ENCODE peak calls at places on chromosomes 1 and 21, in four cellular contexts. U is H9, H is IMR-90, C is H1. W is an unnamed sample.

GRCh38 chr1:99788896-99789295 is 22.5 kb upstream of the FRRS1 start:
- DNase-seq in U (no peak), H (no peak), C (no peak), W (peak)

GRCh38 chr1:167273027-167273800 is 52.5 kb downstream of the POU2F1 start:
- DNase-seq in U (no peak), H (peak), C (no peak), W (no peak)

GRCh38 chr1:85048296-85049064 is at the start of gene MCOLN3:
- DNase-seq in U (peak), H (no peak), C (peak), W (peak)

GRCh38 chr1:211910136-211910884 is 79.7 kb upstream of the LPGAT1 start:
- DNase-seq in U (no peak), H (no peak), C (no peak), W (no peak)

GRCh38 chr1:62439652-62440371 is 3.0 kb downstream of the USP1 start:
- DNase-seq in U (no peak), H (peak), C (no peak), W (no peak)

GRCh38 chr1:30743584-30744059 is 14.0 kb downstream of the LAPTM5 start:
- DNase-seq in U (no peak), H (no peak), C (no peak), W (no peak)

GRCh38 chr21:46393451-46393940 is 65.2 kb upstream of the DIP2A start:
- DNase-seq in U (no peak), H (no peak), C (no peak), W (no peak)

GRCh38 chr1:14712136-14712535 is 113.7 kb downstream of the KAZN start:
- DNase-seq in U (no peak), H (no peak), C (no peak), W (no peak)

GRCh38 chr1:195804547-195804946 is 803.7 kb downstream of the KCNT2 start:
- DNase-seq in U (no peak), H (no peak), C (no peak), W (no peak)

GRCh38 chr1:47592296-47592975 is 154.6 kb downstream of the FOXD2 start:
- DNase-seq in U (no peak), H (no peak), C (no peak), W (no peak)

GRCh38 chr1:194295690-194296089 is 1109.3 kb upstream of the B3GALT2 start:
- DNase-seq in U (no peak), H (peak), C (no peak), W (peak)

GRCh38 chr1:44571712-44572571 is 102.3 kb downstream of the TMEM53 start:
- DNase-seq in U (no peak), H (no peak), C (no peak), W (no peak)

GRCh38 chr1:1019122-1019999 is 559 bp upstream of the AGRN start:
- DNase-seq in U (peak), H (peak), C (peak), W (peak)

DNA sequence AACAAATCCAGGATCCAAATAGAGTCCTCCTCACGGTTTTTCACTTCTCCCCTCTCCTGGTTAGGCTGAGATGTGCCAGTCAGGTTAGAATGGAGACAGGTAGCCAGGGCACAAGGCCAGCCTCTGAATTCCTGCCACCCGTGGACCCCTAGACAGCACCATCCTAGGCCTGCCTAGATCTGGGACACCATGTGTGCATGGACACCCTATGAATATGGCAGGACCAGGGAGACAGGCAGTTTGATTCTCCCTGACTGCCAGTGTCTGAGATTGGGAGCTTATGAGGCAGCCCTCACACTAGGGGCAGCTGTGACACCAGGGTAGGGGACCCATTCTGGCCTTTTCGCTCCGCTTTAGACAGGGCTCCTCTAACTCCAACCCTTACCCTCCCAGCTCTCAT is 7.5 kb downstream of the AVPR1B start:
- DNase-seq in U (no peak), H (no peak), C (peak), W (no peak)
- H2BK120ac ChIP-seq in U (no peak), H (no peak), C (no peak), W (no peak)

DNA sequence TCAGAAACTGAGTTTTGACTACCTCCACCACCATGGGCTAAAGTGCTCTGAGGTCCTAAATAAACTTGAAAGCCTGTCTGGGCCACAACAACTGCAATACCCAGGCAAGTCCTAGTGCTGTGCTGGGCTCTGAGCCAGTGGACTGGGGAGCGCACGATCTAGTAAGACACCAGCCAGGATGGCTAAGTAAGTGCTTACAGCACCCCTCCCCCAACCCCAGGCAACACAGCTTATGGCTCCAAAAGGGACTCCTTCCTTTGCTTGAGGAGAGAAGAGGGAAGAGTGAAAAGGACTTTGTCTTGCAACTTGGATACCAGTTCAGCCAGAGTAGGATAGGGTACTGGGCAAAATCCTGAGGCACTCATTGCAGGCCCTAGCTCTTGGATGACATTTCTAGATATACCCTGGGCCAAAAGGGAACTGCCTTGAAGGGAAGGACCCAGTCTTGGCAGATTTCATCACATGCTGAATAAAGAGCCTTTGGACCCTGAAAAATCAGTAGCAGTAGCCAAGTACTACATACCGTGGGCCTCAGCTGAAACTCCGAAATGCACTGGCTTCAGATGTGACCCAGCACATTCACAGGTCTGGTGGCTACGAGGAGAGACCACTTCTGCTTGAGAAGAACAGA is 1.6 kb downstream of the C1orf105 start:
- DNase-seq in U (no peak), H (no peak), C (no peak), W (no peak)
- H3K56ac ChIP-seq in U (no peak), H (no peak), C (no peak), W (no peak)

GRCh38 chr21:14846619-14847018 is 218.2 kb downstream of the NRIP1 start:
- DNase-seq in U (no peak), H (no peak), C (no peak), W (no peak)

GRCh38 chr21:14843991-14844390 is 220.8 kb downstream of the NRIP1 start:
- DNase-seq in U (no peak), H (peak), C (no peak), W (no peak)

GRCh38 chr21:14841511-14842472 is 223.0 kb downstream of the NRIP1 start:
- DNase-seq in U (no peak), H (no peak), C (no peak), W (no peak)

GRCh38 chr21:14838400-14838799 is 226.4 kb downstream of the NRIP1 start:
- DNase-seq in U (no peak), H (peak), C (no peak), W (no peak)

DNA sequence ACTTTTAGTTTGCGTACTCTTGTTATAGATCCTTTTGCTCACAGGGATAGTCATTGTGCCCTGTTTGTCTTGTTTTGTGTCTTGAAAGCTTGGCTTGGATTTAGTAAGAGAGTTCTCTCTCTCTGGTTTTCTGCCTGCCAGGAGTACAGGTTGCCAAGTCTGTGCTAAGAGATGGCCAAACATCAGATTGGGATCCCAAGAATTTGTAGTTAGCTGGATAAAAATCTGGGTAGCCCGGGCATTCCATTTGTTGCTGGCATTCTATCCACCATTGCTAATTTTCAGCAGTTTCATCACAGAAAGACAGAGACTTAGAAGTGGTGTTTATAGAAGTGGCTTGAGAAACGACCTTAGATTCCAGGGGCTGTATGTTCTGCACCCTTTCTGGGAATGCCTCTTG is 222.2 kb downstream of the NRIP1 start:
- DNase-seq in U (no peak), H (no peak), C (no peak), W (no peak)
- H4K5ac ChIP-seq in U (no peak), H (no peak), C (no peak), W (no peak)

DNA sequence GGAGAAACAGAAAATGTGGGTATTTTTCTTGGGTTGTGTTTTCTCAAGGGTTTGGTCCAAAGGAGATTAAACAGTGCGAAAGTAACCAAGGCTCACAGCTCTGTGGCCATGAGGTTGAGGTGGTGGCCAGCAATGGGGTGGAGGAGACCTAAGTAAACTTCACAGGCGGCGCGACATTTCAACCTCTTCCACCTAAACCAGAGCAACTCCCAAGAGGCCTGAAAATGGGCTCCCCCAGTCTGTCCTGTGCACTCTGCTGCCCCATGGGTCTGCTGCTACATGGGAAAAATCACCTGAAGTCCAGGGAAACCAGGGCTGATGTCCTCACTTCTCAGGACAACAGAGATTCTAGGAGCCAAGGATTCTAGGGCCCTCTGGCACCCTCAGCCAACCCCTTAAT is 12.4 kb downstream of the CELF3 start:
- DNase-seq in U (no peak), H (no peak), C (no peak), W (no peak)
- H2BK120ac ChIP-seq in U (no peak), H (no peak), C (no peak), W (no peak)

DNA sequence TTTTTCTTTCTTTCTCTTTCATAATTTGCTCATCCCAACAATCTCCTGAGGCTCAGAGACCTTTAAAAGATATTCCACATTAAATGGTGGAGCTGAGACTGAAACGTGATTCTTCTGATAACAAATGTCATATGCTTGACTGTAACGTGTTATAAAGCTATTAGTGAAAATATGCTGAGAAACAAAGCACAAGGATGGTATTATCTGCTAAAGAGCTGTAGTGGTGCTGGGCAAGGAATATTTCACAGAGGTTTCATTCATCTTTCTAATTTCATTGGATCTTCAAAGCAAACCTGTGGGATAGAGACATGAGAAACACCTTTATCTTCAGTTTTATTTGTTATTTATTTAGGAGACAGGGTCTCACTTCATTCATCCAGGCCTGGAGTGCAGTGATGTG is 98.1 kb upstream of the WLS start:
- DNase-seq in U (no peak), H (no peak), C (no peak), W (no peak)
- H3K56ac ChIP-seq in U (no peak), H (peak), C (no peak), W (no peak)

DNA sequence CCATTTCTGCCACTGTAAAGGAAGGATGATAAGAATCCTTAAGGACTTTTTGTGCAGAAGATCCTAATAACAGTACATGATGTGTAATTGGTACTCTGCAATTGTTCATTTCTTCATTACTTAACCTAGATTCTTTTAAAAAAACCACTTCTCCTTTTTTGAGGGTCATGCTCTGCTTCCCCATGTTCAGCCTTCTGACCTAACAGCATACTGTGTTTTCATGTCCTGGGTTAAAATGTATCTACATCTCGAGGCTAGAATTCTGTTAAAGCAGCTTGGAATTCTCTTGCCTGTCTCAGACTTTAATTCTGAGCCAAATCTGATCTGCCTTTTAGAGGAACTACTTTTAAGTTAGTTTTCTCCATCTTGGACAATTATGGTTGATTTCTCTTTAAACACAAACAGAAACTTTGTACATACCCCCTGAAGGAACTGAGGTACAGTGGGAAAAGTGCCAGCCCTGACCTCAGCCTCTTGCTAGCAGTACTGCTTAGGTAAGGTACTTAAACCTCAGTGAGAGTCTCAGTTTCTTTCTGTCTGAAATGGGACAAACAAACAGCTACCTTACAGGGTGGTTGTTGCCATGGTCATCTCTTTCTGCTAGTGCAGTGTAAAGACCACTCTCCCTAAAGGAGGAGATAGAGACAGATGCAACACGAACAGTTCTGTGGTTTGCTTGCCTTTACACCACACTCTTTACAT is 103.2 kb upstream of the DYNLT5 start:
- DNase-seq in U (no peak), H (no peak), C (no peak), W (no peak)
- H4K5ac ChIP-seq in U (no peak), H (no peak), C (no peak), W (no peak)

W was measured in mesendoderm.